ENCODE peak calls at places on chromosomes 5 and 9, in nine cellular contexts. One of them, this sample, is unnamed.

GRCh38 chr9:88984543-88984883 is 6.8 kb upstream of the S1PR3 start:
- DNase-seq in HepG2: no peak
- DNase-seq in CD8-positive, alpha-beta memory T cell: no peak
- DNase-seq in Karpas-422: no peak
- DNase-seq in cardiac muscle cell: no peak
- DNase-seq in adipocyte: no peak
- DNase-seq in sigmoid colon: no peak
- DNase-seq in tibial nerve: no peak
- DNase-seq in GM23338: no peak
- DNase-seq in this sample: no peak

GRCh38 chr9:137749511-137749910 is 128.1 kb upstream of the CACNA1B start:
- DNase-seq in HepG2: no peak
- DNase-seq in CD8-positive, alpha-beta memory T cell: no peak
- DNase-seq in Karpas-422: no peak
- DNase-seq in cardiac muscle cell: peak
- DNase-seq in adipocyte: no peak
- DNase-seq in sigmoid colon: no peak
- DNase-seq in tibial nerve: no peak
- DNase-seq in GM23338: no peak
- DNase-seq in this sample: no peak

GRCh38 chr9:83956288-83957028 is 23.6 kb downstream of the HNRNPK start:
- DNase-seq in HepG2: peak
- DNase-seq in CD8-positive, alpha-beta memory T cell: peak
- DNase-seq in Karpas-422: peak
- DNase-seq in cardiac muscle cell: peak
- DNase-seq in adipocyte: peak
- DNase-seq in sigmoid colon: peak
- DNase-seq in tibial nerve: peak
- DNase-seq in GM23338: peak
- DNase-seq in this sample: no peak

GRCh38 chr5:137705106-137705505 is 30.8 kb downstream of the KLHL3 start:
- DNase-seq in HepG2: no peak
- DNase-seq in CD8-positive, alpha-beta memory T cell: no peak
- DNase-seq in Karpas-422: no peak
- DNase-seq in cardiac muscle cell: no peak
- DNase-seq in adipocyte: peak
- DNase-seq in sigmoid colon: no peak
- DNase-seq in tibial nerve: no peak
- DNase-seq in GM23338: no peak
- DNase-seq in this sample: no peak

GRCh38 chr5:169029087-169029486 is 271.9 kb downstream of the SLIT3 start:
- DNase-seq in HepG2: no peak
- DNase-seq in CD8-positive, alpha-beta memory T cell: no peak
- DNase-seq in Karpas-422: no peak
- DNase-seq in cardiac muscle cell: peak
- DNase-seq in adipocyte: peak
- DNase-seq in sigmoid colon: no peak
- DNase-seq in tibial nerve: no peak
- DNase-seq in GM23338: no peak
- DNase-seq in this sample: no peak

GRCh38 chr9:134458111-134458845 is 132.0 kb downstream of the RXRA start:
- DNase-seq in HepG2: no peak
- DNase-seq in CD8-positive, alpha-beta memory T cell: no peak
- DNase-seq in Karpas-422: no peak
- DNase-seq in cardiac muscle cell: peak
- DNase-seq in adipocyte: peak
- DNase-seq in sigmoid colon: no peak
- DNase-seq in tibial nerve: no peak
- DNase-seq in GM23338: no peak
- DNase-seq in this sample: no peak

GRCh38 chr5:90830058-90830457 is 271.5 kb downstream of the ADGRV1 start:
- DNase-seq in HepG2: no peak
- DNase-seq in CD8-positive, alpha-beta memory T cell: no peak
- DNase-seq in Karpas-422: no peak
- DNase-seq in cardiac muscle cell: no peak
- DNase-seq in adipocyte: no peak
- DNase-seq in sigmoid colon: no peak
- DNase-seq in tibial nerve: no peak
- DNase-seq in GM23338: no peak
- DNase-seq in this sample: peak

GRCh38 chr5:27144456-27144855 is 106.1 kb upstream of the CDH9 start:
- DNase-seq in HepG2: no peak
- DNase-seq in CD8-positive, alpha-beta memory T cell: no peak
- DNase-seq in Karpas-422: no peak
- DNase-seq in cardiac muscle cell: no peak
- DNase-seq in adipocyte: no peak
- DNase-seq in sigmoid colon: no peak
- DNase-seq in tibial nerve: no peak
- DNase-seq in GM23338: no peak
- DNase-seq in this sample: no peak

GRCh38 chr5:81268797-81269196 is 32.6 kb upstream of the ZCCHC9 start:
- DNase-seq in HepG2: peak
- DNase-seq in CD8-positive, alpha-beta memory T cell: no peak
- DNase-seq in Karpas-422: no peak
- DNase-seq in cardiac muscle cell: peak
- DNase-seq in adipocyte: peak
- DNase-seq in sigmoid colon: no peak
- DNase-seq in tibial nerve: no peak
- DNase-seq in GM23338: no peak
- DNase-seq in this sample: no peak

GRCh38 chr5:136080113-136080482 is 51.3 kb downstream of the TGFBI start:
- DNase-seq in HepG2: no peak
- DNase-seq in CD8-positive, alpha-beta memory T cell: no peak
- DNase-seq in Karpas-422: no peak
- DNase-seq in cardiac muscle cell: peak
- DNase-seq in adipocyte: no peak
- DNase-seq in sigmoid colon: no peak
- DNase-seq in tibial nerve: no peak
- DNase-seq in GM23338: no peak
- DNase-seq in this sample: no peak

GRCh38 chr5:69331528-69332445 is 814 bp downstream of the CCDC125 start:
- DNase-seq in HepG2: peak
- DNase-seq in CD8-positive, alpha-beta memory T cell: no peak
- DNase-seq in Karpas-422: peak
- DNase-seq in cardiac muscle cell: no peak
- DNase-seq in adipocyte: no peak
- DNase-seq in sigmoid colon: no peak
- DNase-seq in tibial nerve: no peak
- DNase-seq in GM23338: peak
- DNase-seq in this sample: peak

GRCh38 chr5:9544502-9545300 is 1.2 kb downstream of the SEMA5A start:
- DNase-seq in HepG2: peak
- DNase-seq in CD8-positive, alpha-beta memory T cell: no peak
- DNase-seq in Karpas-422: no peak
- DNase-seq in cardiac muscle cell: peak
- DNase-seq in adipocyte: peak
- DNase-seq in sigmoid colon: peak
- DNase-seq in tibial nerve: peak
- DNase-seq in GM23338: peak
- DNase-seq in this sample: no peak

GRCh38 chr5:170184007-170184687 is 48.6 kb upstream of the C5orf58 start:
- DNase-seq in HepG2: peak
- DNase-seq in CD8-positive, alpha-beta memory T cell: no peak
- DNase-seq in Karpas-422: peak
- DNase-seq in cardiac muscle cell: peak
- DNase-seq in adipocyte: peak
- DNase-seq in sigmoid colon: no peak
- DNase-seq in tibial nerve: peak
- DNase-seq in GM23338: peak
- DNase-seq in this sample: no peak

GRCh38 chr5:40679998-40680681 is 425 bp downstream of the PTGER4 start:
- DNase-seq in HepG2: no peak
- DNase-seq in CD8-positive, alpha-beta memory T cell: no peak
- DNase-seq in Karpas-422: no peak
- DNase-seq in cardiac muscle cell: no peak
- DNase-seq in adipocyte: peak
- DNase-seq in sigmoid colon: peak
- DNase-seq in tibial nerve: no peak
- DNase-seq in GM23338: peak
- DNase-seq in this sample: no peak

GRCh38 chr5:40676643-40677333 is 2.9 kb upstream of the PTGER4 start:
- DNase-seq in HepG2: no peak
- DNase-seq in CD8-positive, alpha-beta memory T cell: no peak
- DNase-seq in Karpas-422: peak
- DNase-seq in cardiac muscle cell: peak
- DNase-seq in adipocyte: peak
- DNase-seq in sigmoid colon: peak
- DNase-seq in tibial nerve: no peak
- DNase-seq in GM23338: peak
- DNase-seq in this sample: no peak

GRCh38 chr5:40677456-40677855 is 2.3 kb upstream of the PTGER4 start:
- DNase-seq in HepG2: no peak
- DNase-seq in CD8-positive, alpha-beta memory T cell: no peak
- DNase-seq in Karpas-422: no peak
- DNase-seq in cardiac muscle cell: no peak
- DNase-seq in adipocyte: peak
- DNase-seq in sigmoid colon: no peak
- DNase-seq in tibial nerve: no peak
- DNase-seq in GM23338: no peak
- DNase-seq in this sample: no peak

GRCh38 chr5:40679071-40679997 is at the start of gene PTGER4:
- DNase-seq in HepG2: peak
- DNase-seq in CD8-positive, alpha-beta memory T cell: peak
- DNase-seq in Karpas-422: peak
- DNase-seq in cardiac muscle cell: peak
- DNase-seq in adipocyte: peak
- DNase-seq in sigmoid colon: peak
- DNase-seq in tibial nerve: peak
- DNase-seq in GM23338: peak
- DNase-seq in this sample: peak

DNA sequence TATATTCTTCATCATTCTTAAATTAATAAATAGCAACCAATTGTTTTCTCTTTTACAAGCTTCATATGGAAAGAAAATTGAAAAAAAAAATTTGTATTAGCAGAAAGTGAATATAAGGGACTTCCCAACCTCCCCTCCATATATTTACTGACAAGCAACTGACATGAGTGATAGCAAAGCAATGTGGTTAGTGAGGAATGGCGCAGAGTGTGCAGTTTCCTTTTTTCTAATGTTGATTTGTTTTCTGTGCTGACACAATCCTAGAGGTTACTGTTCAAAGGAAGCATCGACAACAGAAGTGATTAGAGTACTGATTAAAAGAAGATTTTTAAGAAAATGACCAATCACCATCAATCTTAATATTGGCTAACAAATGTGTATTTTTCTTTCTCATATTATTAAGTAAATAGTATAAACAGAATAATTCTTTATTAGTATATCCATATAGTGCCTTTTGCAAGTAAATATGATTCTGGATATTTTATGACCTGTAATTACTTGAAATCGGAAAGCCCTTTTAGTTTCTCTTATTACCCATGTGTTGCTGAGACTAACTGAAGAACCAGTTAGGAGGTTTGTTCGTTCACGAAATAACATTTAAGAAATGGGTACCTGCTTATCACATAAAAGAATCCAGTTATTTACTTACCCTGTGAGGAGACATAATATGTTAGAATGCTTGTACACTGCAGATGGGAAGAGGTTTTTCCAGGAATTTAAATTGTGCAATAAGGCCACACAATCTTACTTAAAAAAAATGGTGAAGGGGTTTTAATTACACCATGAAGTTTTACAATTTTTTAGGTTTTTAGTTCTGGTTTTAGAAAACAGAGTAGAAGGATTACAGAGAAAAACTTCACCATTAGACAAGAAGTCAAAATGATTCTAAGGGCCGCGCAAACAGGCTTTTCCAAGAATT is 1.4 kb upstream of the PTGER4 start:
- DNase-seq in HepG2: no peak
- DNase-seq in CD8-positive, alpha-beta memory T cell: no peak
- DNase-seq in Karpas-422: no peak
- DNase-seq in cardiac muscle cell: no peak
- DNase-seq in adipocyte: no peak
- DNase-seq in sigmoid colon: no peak
- DNase-seq in tibial nerve: no peak
- DNase-seq in GM23338: no peak
- DNase-seq in this sample: no peak
- H3K4me3 ChIP-seq in HepG2: no peak
- H3K4me3 ChIP-seq in CD8-positive, alpha-beta memory T cell: peak
- H3K4me3 ChIP-seq in Karpas-422: peak
- H3K4me3 ChIP-seq in cardiac muscle cell: peak
- H3K4me3 ChIP-seq in adipocyte: peak
- H3K4me3 ChIP-seq in sigmoid colon: peak
- H3K4me3 ChIP-seq in tibial nerve: peak
- H3K4me3 ChIP-seq in GM23338: peak
- H3K4me3 ChIP-seq in this sample: peak

GRCh38 chr9:122336836-122337560 is 33.8 kb upstream of the PTGS1 start:
- DNase-seq in HepG2: no peak
- DNase-seq in CD8-positive, alpha-beta memory T cell: no peak
- DNase-seq in Karpas-422: peak
- DNase-seq in cardiac muscle cell: no peak
- DNase-seq in adipocyte: no peak
- DNase-seq in sigmoid colon: no peak
- DNase-seq in tibial nerve: no peak
- DNase-seq in GM23338: peak
- DNase-seq in this sample: no peak
- H3K4me3 ChIP-seq in HepG2: no peak
- H3K4me3 ChIP-seq in CD8-positive, alpha-beta memory T cell: no peak
- H3K4me3 ChIP-seq in Karpas-422: no peak
- H3K4me3 ChIP-seq in cardiac muscle cell: no peak
- H3K4me3 ChIP-seq in adipocyte: no peak
- H3K4me3 ChIP-seq in sigmoid colon: no peak
- H3K4me3 ChIP-seq in tibial nerve: no peak
- H3K4me3 ChIP-seq in GM23338: peak
- H3K4me3 ChIP-seq in this sample: no peak

DNA sequence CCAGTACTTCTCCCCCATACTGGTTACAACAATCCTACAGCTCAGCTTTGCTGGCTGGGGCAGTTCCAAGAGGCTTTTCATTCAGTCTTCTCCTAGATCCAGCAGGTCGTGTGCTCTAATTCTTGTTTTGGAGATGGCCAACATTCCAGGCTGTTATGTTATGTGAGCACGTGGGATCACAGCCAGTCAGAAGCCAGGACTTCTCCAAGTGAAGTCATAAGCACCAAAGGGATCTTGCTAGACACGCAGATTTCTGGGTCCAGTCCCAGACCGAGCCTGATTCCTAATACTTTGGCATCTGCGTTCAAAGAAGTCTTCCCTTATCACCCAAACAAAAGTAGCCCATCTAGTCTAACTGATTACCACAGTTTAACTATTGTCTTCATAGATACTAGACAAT is 1.4 kb upstream of the LARP1 start:
- DNase-seq in HepG2: no peak
- DNase-seq in CD8-positive, alpha-beta memory T cell: no peak
- DNase-seq in Karpas-422: peak
- DNase-seq in cardiac muscle cell: peak
- DNase-seq in adipocyte: peak
- DNase-seq in sigmoid colon: peak
- DNase-seq in tibial nerve: peak
- DNase-seq in GM23338: no peak
- DNase-seq in this sample: peak
- H3K4me3 ChIP-seq in HepG2: no peak
- H3K4me3 ChIP-seq in CD8-positive, alpha-beta memory T cell: no peak
- H3K4me3 ChIP-seq in Karpas-422: peak
- H3K4me3 ChIP-seq in cardiac muscle cell: no peak
- H3K4me3 ChIP-seq in adipocyte: peak
- H3K4me3 ChIP-seq in sigmoid colon: peak
- H3K4me3 ChIP-seq in tibial nerve: peak
- H3K4me3 ChIP-seq in GM23338: peak
- H3K4me3 ChIP-seq in this sample: peak

DNA sequence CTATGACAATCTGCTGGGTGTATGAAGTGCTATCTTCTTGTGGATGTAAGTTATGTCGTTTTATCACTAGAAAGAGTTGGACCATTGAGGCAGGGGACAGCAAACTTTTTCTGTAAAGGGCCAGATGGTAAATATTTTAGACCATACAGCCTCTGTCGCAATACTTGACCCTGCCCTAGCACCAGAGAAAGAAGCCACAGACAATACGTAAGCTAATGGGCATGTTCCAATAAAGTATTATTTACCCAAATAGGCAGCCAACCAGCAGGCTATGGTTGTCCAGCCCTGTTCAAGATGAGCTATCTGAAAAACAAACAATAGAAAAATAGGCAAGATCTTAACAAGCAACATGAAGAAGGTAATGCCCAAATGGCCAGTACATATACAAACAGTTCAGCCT is 36.4 kb downstream of the MTX3 start:
- DNase-seq in HepG2: no peak
- DNase-seq in CD8-positive, alpha-beta memory T cell: no peak
- DNase-seq in Karpas-422: no peak
- DNase-seq in cardiac muscle cell: peak
- DNase-seq in adipocyte: peak
- DNase-seq in sigmoid colon: no peak
- DNase-seq in tibial nerve: no peak
- DNase-seq in GM23338: no peak
- DNase-seq in this sample: peak
- H3K4me3 ChIP-seq in HepG2: no peak
- H3K4me3 ChIP-seq in CD8-positive, alpha-beta memory T cell: no peak
- H3K4me3 ChIP-seq in Karpas-422: no peak
- H3K4me3 ChIP-seq in cardiac muscle cell: no peak
- H3K4me3 ChIP-seq in adipocyte: no peak
- H3K4me3 ChIP-seq in sigmoid colon: no peak
- H3K4me3 ChIP-seq in tibial nerve: no peak
- H3K4me3 ChIP-seq in GM23338: no peak
- H3K4me3 ChIP-seq in this sample: no peak

This sample was measured in LNCaP clone FGC.